ENCODE peak calls at places on chromosome 20, in four cellular contexts. One of them, this sample, is unnamed.

GRCh38 chr20:25352746-25353145 is 37.9 kb downstream of the ABHD12 start:
- DNase-seq in M059J: no peak
- DNase-seq in CD8-positive, alpha-beta memory T cell: no peak
- DNase-seq in NCI-H1092 treated with DMSO at 0.1 percent for 48 hours: no peak
- DNase-seq in this sample: no peak

GRCh38 chr20:59456342-59457132 is 147.8 kb upstream of the PHACTR3 start:
- DNase-seq in NCI-H1092 treated with DMSO at 0.1 percent for 48 hours: no peak
- DNase-seq in CD8-positive, alpha-beta memory T cell: no peak
- DNase-seq in M059J: no peak
- DNase-seq in this sample: no peak

GRCh38 chr20:22667198-22667597 is 82.8 kb upstream of the FOXA2 start:
- DNase-seq in CD8-positive, alpha-beta memory T cell: no peak
- DNase-seq in NCI-H1092 treated with DMSO at 0.1 percent for 48 hours: no peak
- DNase-seq in M059J: no peak
- DNase-seq in this sample: no peak

GRCh38 chr20:38828514-38829295 is 23.2 kb downstream of the PPP1R16B start:
- DNase-seq in M059J: no peak
- DNase-seq in CD8-positive, alpha-beta memory T cell: no peak
- DNase-seq in NCI-H1092 treated with DMSO at 0.1 percent for 48 hours: no peak
- DNase-seq in this sample: no peak

GRCh38 chr20:53657732-53658131 is 64.1 kb upstream of the ZNF217 start:
- DNase-seq in CD8-positive, alpha-beta memory T cell: no peak
- DNase-seq in NCI-H1092 treated with DMSO at 0.1 percent for 48 hours: no peak
- DNase-seq in M059J: peak; percentile 28
- DNase-seq in this sample: no peak

GRCh38 chr20:12882832-12883506 is 125.8 kb upstream of the SPTLC3 start:
- DNase-seq in M059J: peak; percentile 38
- DNase-seq in NCI-H1092 treated with DMSO at 0.1 percent for 48 hours: no peak
- DNase-seq in CD8-positive, alpha-beta memory T cell: no peak
- DNase-seq in this sample: peak; percentile 5

GRCh38 chr20:51447097-51447764 is 95.3 kb downstream of the NFATC2 start:
- DNase-seq in CD8-positive, alpha-beta memory T cell: no peak
- DNase-seq in M059J: peak; percentile 100
- DNase-seq in NCI-H1092 treated with DMSO at 0.1 percent for 48 hours: no peak
- DNase-seq in this sample: peak; percentile 94

GRCh38 chr20:21725892-21726291 is 20.4 kb downstream of the PAX1 start:
- DNase-seq in M059J: no peak
- DNase-seq in NCI-H1092 treated with DMSO at 0.1 percent for 48 hours: no peak
- DNase-seq in CD8-positive, alpha-beta memory T cell: no peak
- DNase-seq in this sample: no peak

GRCh38 chr20:12047838-12048432 is 130.2 kb downstream of the BTBD3 start:
- DNase-seq in CD8-positive, alpha-beta memory T cell: no peak
- DNase-seq in M059J: peak; percentile 63
- DNase-seq in NCI-H1092 treated with DMSO at 0.1 percent for 48 hours: no peak
- DNase-seq in this sample: peak; percentile 21

GRCh38 chr20:51287628-51288413 is 254.7 kb downstream of the NFATC2 start:
- DNase-seq in CD8-positive, alpha-beta memory T cell: no peak
- DNase-seq in M059J: peak; percentile 30
- DNase-seq in NCI-H1092 treated with DMSO at 0.1 percent for 48 hours: no peak
- DNase-seq in this sample: no peak

GRCh38 chr20:2729251-2729713 is 36.7 kb downstream of the EBF4 start:
- DNase-seq in CD8-positive, alpha-beta memory T cell: peak; percentile 64
- DNase-seq in M059J: no peak
- DNase-seq in NCI-H1092 treated with DMSO at 0.1 percent for 48 hours: no peak
- DNase-seq in this sample: no peak

GRCh38 chr20:24102749-24103148 is 114.2 kb upstream of the GGTLC1 start:
- DNase-seq in NCI-H1092 treated with DMSO at 0.1 percent for 48 hours: no peak
- DNase-seq in M059J: peak; percentile 81
- DNase-seq in CD8-positive, alpha-beta memory T cell: no peak
- DNase-seq in this sample: no peak

GRCh38 chr20:61841551-61841950 is 224.1 kb downstream of the TAF4 start:
- DNase-seq in M059J: no peak
- DNase-seq in NCI-H1092 treated with DMSO at 0.1 percent for 48 hours: no peak
- DNase-seq in CD8-positive, alpha-beta memory T cell: no peak
- DNase-seq in this sample: no peak